ENCODE peak calls at places on chromosomes 7 and 10, in five cellular contexts. One of them, this sample, is unnamed.

GRCh38 chr7:31763548-31763947 is 76.5 kb downstream of the PPP1R17 start:
- DNase-seq in NCI-H2081: no peak
- DNase-seq in MM.1S: no peak
- DNase-seq in PC-3: no peak
- DNase-seq in T follicular helper cell: no peak
- DNase-seq in this sample: no peak

GRCh38 chr7:97971120-97971989 is 18.6 kb downstream of the OCM2 start:
- DNase-seq in NCI-H2081: peak
- DNase-seq in T follicular helper cell: no peak
- DNase-seq in MM.1S: peak
- DNase-seq in PC-3: peak
- DNase-seq in this sample: peak

GRCh38 chr7:69813637-69814240 is 215.5 kb downstream of the AUTS2 start:
- DNase-seq in T follicular helper cell: no peak
- DNase-seq in MM.1S: no peak
- DNase-seq in PC-3: no peak
- DNase-seq in NCI-H2081: no peak
- DNase-seq in this sample: no peak

GRCh38 chr10:113765910-113766309 is 14.4 kb downstream of the PLEKHS1 start:
- DNase-seq in T follicular helper cell: no peak
- DNase-seq in NCI-H2081: peak
- DNase-seq in MM.1S: no peak
- DNase-seq in PC-3: no peak
- DNase-seq in this sample: no peak

GRCh38 chr10:11609492-11610093 is 1.9 kb downstream of the USP6NL start:
- DNase-seq in NCI-H2081: no peak
- DNase-seq in MM.1S: no peak
- DNase-seq in PC-3: no peak
- DNase-seq in T follicular helper cell: no peak
- DNase-seq in this sample: no peak

GRCh38 chr10:126407831-126408230 is 19.6 kb upstream of the ADAM12 start:
- DNase-seq in T follicular helper cell: no peak
- DNase-seq in NCI-H2081: no peak
- DNase-seq in PC-3: peak
- DNase-seq in MM.1S: no peak
- DNase-seq in this sample: no peak

GRCh38 chr10:6640433-6641040 is 60.5 kb upstream of the PRKCQ start:
- DNase-seq in MM.1S: peak
- DNase-seq in PC-3: no peak
- DNase-seq in T follicular helper cell: no peak
- DNase-seq in NCI-H2081: no peak
- DNase-seq in this sample: no peak

GRCh38 chr7:150753826-150754603 is 16.8 kb downstream of the GIMAP5 start:
- DNase-seq in MM.1S: peak
- DNase-seq in PC-3: peak
- DNase-seq in NCI-H2081: peak
- DNase-seq in T follicular helper cell: no peak
- DNase-seq in this sample: no peak

GRCh38 chr7:45157653-45158401 is at the start of gene RAMP3:
- DNase-seq in NCI-H2081: no peak
- DNase-seq in MM.1S: no peak
- DNase-seq in PC-3: no peak
- DNase-seq in T follicular helper cell: no peak
- DNase-seq in this sample: no peak

GRCh38 chr10:103554488-103555320 is 61.2 kb downstream of the NEURL1 start:
- DNase-seq in NCI-H2081: peak
- DNase-seq in PC-3: peak
- DNase-seq in MM.1S: peak
- DNase-seq in T follicular helper cell: no peak
- DNase-seq in this sample: peak

GRCh38 chr7:831596-832291 is 532 bp upstream of the SUN1 start:
- DNase-seq in MM.1S: peak
- DNase-seq in T follicular helper cell: no peak
- DNase-seq in PC-3: peak
- DNase-seq in NCI-H2081: no peak
- DNase-seq in this sample: peak

GRCh38 chr7:99097730-99098129 is 46.2 kb downstream of the SMURF1 start:
- DNase-seq in T follicular helper cell: no peak
- DNase-seq in NCI-H2081: no peak
- DNase-seq in MM.1S: no peak
- DNase-seq in PC-3: no peak
- DNase-seq in this sample: no peak

GRCh38 chr10:82826132-82826531 is 951.1 kb downstream of the NRG3 start:
- DNase-seq in MM.1S: no peak
- DNase-seq in NCI-H2081: no peak
- DNase-seq in PC-3: no peak
- DNase-seq in T follicular helper cell: no peak
- DNase-seq in this sample: no peak

GRCh38 chr10:5317547-5318107 is 47.1 kb upstream of the UCN3 start:
- DNase-seq in PC-3: peak
- DNase-seq in NCI-H2081: no peak
- DNase-seq in T follicular helper cell: peak
- DNase-seq in MM.1S: no peak
- DNase-seq in this sample: peak

GRCh38 chr7:130134106-130134636 is 63.8 kb downstream of the KLHDC10 start:
- DNase-seq in NCI-H2081: peak
- DNase-seq in PC-3: no peak
- DNase-seq in MM.1S: no peak
- DNase-seq in T follicular helper cell: no peak
- DNase-seq in this sample: no peak

GRCh38 chr10:23081891-23082290 is 13.5 kb upstream of the MSRB2 start:
- DNase-seq in PC-3: peak
- DNase-seq in T follicular helper cell: no peak
- DNase-seq in MM.1S: peak
- DNase-seq in NCI-H2081: no peak
- DNase-seq in this sample: no peak

GRCh38 chr7:139745330-139746143 is 32.3 kb downstream of the HIPK2 start:
- DNase-seq in PC-3: no peak
- DNase-seq in T follicular helper cell: no peak
- DNase-seq in MM.1S: no peak
- DNase-seq in NCI-H2081: no peak
- DNase-seq in this sample: no peak

GRCh38 chr10:5515948-5516761 is 8.6 kb upstream of the CALML3 start:
- DNase-seq in T follicular helper cell: no peak
- DNase-seq in NCI-H2081: no peak
- DNase-seq in MM.1S: no peak
- DNase-seq in PC-3: no peak
- DNase-seq in this sample: no peak

GRCh38 chr7:42691030-42691639 is 220.7 kb downstream of the C7orf25 start:
- DNase-seq in MM.1S: peak
- DNase-seq in NCI-H2081: no peak
- DNase-seq in T follicular helper cell: no peak
- DNase-seq in PC-3: peak
- DNase-seq in this sample: no peak

GRCh38 chr7:116025098-116025809 is 5.3 kb downstream of the TFEC start:
- DNase-seq in PC-3: no peak
- DNase-seq in MM.1S: no peak
- DNase-seq in T follicular helper cell: no peak
- DNase-seq in NCI-H2081: no peak
- DNase-seq in this sample: no peak

GRCh38 chr7:75650062-75650461 is 88.7 kb downstream of the HIP1 start:
- DNase-seq in PC-3: no peak
- DNase-seq in NCI-H2081: no peak
- DNase-seq in MM.1S: no peak
- DNase-seq in T follicular helper cell: no peak
- DNase-seq in this sample: no peak

GRCh38 chr7:128260069-128260468 is 19.0 kb downstream of the LEP start:
- DNase-seq in NCI-H2081: no peak
- DNase-seq in PC-3: no peak
- DNase-seq in T follicular helper cell: no peak
- DNase-seq in MM.1S: no peak
- DNase-seq in this sample: no peak

GRCh38 chr10:15585303-15585715 is 134.4 kb downstream of the ITGA8 start:
- DNase-seq in NCI-H2081: peak
- DNase-seq in T follicular helper cell: no peak
- DNase-seq in MM.1S: peak
- DNase-seq in PC-3: peak
- DNase-seq in this sample: no peak

GRCh38 chr10:119768455-119769094 is 42.7 kb downstream of the INPP5F start:
- DNase-seq in PC-3: no peak
- DNase-seq in MM.1S: no peak
- DNase-seq in T follicular helper cell: no peak
- DNase-seq in NCI-H2081: no peak
- DNase-seq in this sample: peak

GRCh38 chr7:131843862-131844261 is 287.4 kb upstream of the PODXL start:
- DNase-seq in NCI-H2081: no peak
- DNase-seq in T follicular helper cell: no peak
- DNase-seq in PC-3: peak
- DNase-seq in MM.1S: no peak
- DNase-seq in this sample: no peak

GRCh38 chr7:135538387-135538786 is 19.3 kb upstream of the NUP205 start:
- DNase-seq in PC-3: no peak
- DNase-seq in NCI-H2081: no peak
- DNase-seq in T follicular helper cell: no peak
- DNase-seq in MM.1S: no peak
- DNase-seq in this sample: no peak

GRCh38 chr10:73843254-73843653 is 31.1 kb downstream of the CAMK2G start:
- DNase-seq in T follicular helper cell: no peak
- DNase-seq in PC-3: peak
- DNase-seq in NCI-H2081: no peak
- DNase-seq in MM.1S: no peak
- DNase-seq in this sample: no peak

GRCh38 chr10:47244560-47245500 is 55.2 kb upstream of the GDF10 start:
- DNase-seq in T follicular helper cell: no peak
- DNase-seq in MM.1S: no peak
- DNase-seq in PC-3: no peak
- DNase-seq in NCI-H2081: no peak
- DNase-seq in this sample: no peak

GRCh38 chr7:46745700-46746090 is 824.6 kb upstream of the IGFBP3 start:
- DNase-seq in NCI-H2081: no peak
- DNase-seq in T follicular helper cell: no peak
- DNase-seq in PC-3: peak
- DNase-seq in MM.1S: no peak
- DNase-seq in this sample: no peak

This sample was measured in PC-9.